ENCODE peak calls at places on chromosomes 6 and 20, in five cellular contexts. One of them, this sample, is unnamed.

GRCh38 chr6:143141442-143141841 is 80.8 kb downstream of the AIG1 start:
- DNase-seq in fibroblast of lung: no peak
- DNase-seq in ovary: no peak
- DNase-seq in mesothelial cell of epicardium: no peak
- DNase-seq in right atrium auricular region: no peak
- DNase-seq in this sample: no peak

GRCh38 chr20:43746344-43747137 is 19.7 kb upstream of the GTSF1L start:
- DNase-seq in ovary: no peak
- DNase-seq in fibroblast of lung: no peak
- DNase-seq in mesothelial cell of epicardium: no peak
- DNase-seq in right atrium auricular region: no peak
- DNase-seq in this sample: no peak

GRCh38 chr6:16146028-16146427 is 17.1 kb downstream of the MYLIP start:
- DNase-seq in ovary: no peak
- DNase-seq in right atrium auricular region: no peak
- DNase-seq in mesothelial cell of epicardium: no peak
- DNase-seq in fibroblast of lung: no peak
- DNase-seq in this sample: no peak

GRCh38 chr20:58610071-58610800 is 40.8 kb upstream of the STX16 start:
- DNase-seq in right atrium auricular region: no peak
- DNase-seq in mesothelial cell of epicardium: no peak
- DNase-seq in fibroblast of lung: no peak
- DNase-seq in ovary: no peak
- DNase-seq in this sample: no peak

GRCh38 chr6:169839029-169839481 is 87.6 kb downstream of the ERMARD start:
- DNase-seq in mesothelial cell of epicardium: peak
- DNase-seq in ovary: no peak
- DNase-seq in fibroblast of lung: no peak
- DNase-seq in right atrium auricular region: peak
- DNase-seq in this sample: no peak

GRCh38 chr6:134714679-134715078 is 235.2 kb downstream of the ALDH8A1 start:
- DNase-seq in ovary: no peak
- DNase-seq in mesothelial cell of epicardium: no peak
- DNase-seq in fibroblast of lung: peak
- DNase-seq in right atrium auricular region: no peak
- DNase-seq in this sample: no peak

GRCh38 chr20:1946762-1947534 is 46.9 kb downstream of the PDYN start:
- DNase-seq in ovary: peak
- DNase-seq in fibroblast of lung: peak
- DNase-seq in right atrium auricular region: peak
- DNase-seq in mesothelial cell of epicardium: peak
- DNase-seq in this sample: no peak

GRCh38 chr20:62732766-62733165 is 24.1 kb downstream of the NTSR1 start:
- DNase-seq in mesothelial cell of epicardium: no peak
- DNase-seq in right atrium auricular region: no peak
- DNase-seq in fibroblast of lung: no peak
- DNase-seq in ovary: no peak
- DNase-seq in this sample: no peak

GRCh38 chr20:36070451-36070850 is 84.1 kb upstream of the EPB41L1 start:
- DNase-seq in right atrium auricular region: no peak
- DNase-seq in fibroblast of lung: no peak
- DNase-seq in ovary: no peak
- DNase-seq in mesothelial cell of epicardium: no peak
- DNase-seq in this sample: no peak

GRCh38 chr6:160004018-160004417 is 35.1 kb downstream of the IGF2R start:
- DNase-seq in mesothelial cell of epicardium: no peak
- DNase-seq in right atrium auricular region: no peak
- DNase-seq in fibroblast of lung: no peak
- DNase-seq in ovary: no peak
- DNase-seq in this sample: no peak

GRCh38 chr6:165717732-165718465 is 54.9 kb upstream of the PDE10A start:
- DNase-seq in mesothelial cell of epicardium: no peak
- DNase-seq in fibroblast of lung: peak
- DNase-seq in right atrium auricular region: no peak
- DNase-seq in ovary: no peak
- DNase-seq in this sample: no peak

GRCh38 chr20:51431321-51431720 is 111.2 kb downstream of the NFATC2 start:
- DNase-seq in right atrium auricular region: no peak
- DNase-seq in mesothelial cell of epicardium: no peak
- DNase-seq in fibroblast of lung: no peak
- DNase-seq in ovary: no peak
- DNase-seq in this sample: no peak

GRCh38 chr20:15475483-15475882 is 1097.8 kb downstream of the KIF16B start:
- DNase-seq in mesothelial cell of epicardium: no peak
- DNase-seq in ovary: no peak
- DNase-seq in right atrium auricular region: no peak
- DNase-seq in fibroblast of lung: no peak
- DNase-seq in this sample: no peak

GRCh38 chr6:137724495-137725211 is 142.4 kb upstream of the TNFAIP3 start:
- DNase-seq in right atrium auricular region: peak
- DNase-seq in fibroblast of lung: no peak
- DNase-seq in mesothelial cell of epicardium: no peak
- DNase-seq in ovary: no peak
- DNase-seq in this sample: no peak

GRCh38 chr6:50236164-50236563 is 186.4 kb upstream of the DEFB112 start:
- DNase-seq in right atrium auricular region: no peak
- DNase-seq in fibroblast of lung: no peak
- DNase-seq in ovary: no peak
- DNase-seq in mesothelial cell of epicardium: no peak
- DNase-seq in this sample: no peak

GRCh38 chr6:161215193-161215592 is 58.7 kb downstream of the AGPAT4 start:
- DNase-seq in right atrium auricular region: no peak
- DNase-seq in fibroblast of lung: peak
- DNase-seq in ovary: no peak
- DNase-seq in mesothelial cell of epicardium: no peak
- DNase-seq in this sample: no peak

GRCh38 chr20:1465470-1466210 is 1.0 kb downstream of the NSFL1C start:
- DNase-seq in ovary: no peak
- DNase-seq in mesothelial cell of epicardium: no peak
- DNase-seq in right atrium auricular region: no peak
- DNase-seq in fibroblast of lung: no peak
- DNase-seq in this sample: no peak

GRCh38 chr6:66189915-66190314 is 482.9 kb upstream of the EYS start:
- DNase-seq in ovary: no peak
- DNase-seq in right atrium auricular region: no peak
- DNase-seq in mesothelial cell of epicardium: no peak
- DNase-seq in fibroblast of lung: no peak
- DNase-seq in this sample: no peak

GRCh38 chr20:53567379-53567778 is 26.3 kb downstream of the ZNF217 start:
- DNase-seq in fibroblast of lung: no peak
- DNase-seq in right atrium auricular region: no peak
- DNase-seq in mesothelial cell of epicardium: no peak
- DNase-seq in ovary: no peak
- DNase-seq in this sample: no peak

GRCh38 chr6:122730775-122731386 is 48.6 kb upstream of the FABP7 start:
- DNase-seq in ovary: no peak
- DNase-seq in fibroblast of lung: peak
- DNase-seq in mesothelial cell of epicardium: no peak
- DNase-seq in right atrium auricular region: no peak
- DNase-seq in this sample: no peak

GRCh38 chr20:34886122-34886521 is 9.7 kb downstream of the ACSS2 start:
- DNase-seq in fibroblast of lung: no peak
- DNase-seq in mesothelial cell of epicardium: no peak
- DNase-seq in right atrium auricular region: no peak
- DNase-seq in ovary: no peak
- DNase-seq in this sample: no peak

GRCh38 chr20:49346682-49347081 is 68.8 kb upstream of the ZNFX1 start:
- DNase-seq in fibroblast of lung: no peak
- DNase-seq in ovary: no peak
- DNase-seq in right atrium auricular region: no peak
- DNase-seq in mesothelial cell of epicardium: no peak
- DNase-seq in this sample: no peak

GRCh38 chr6:37088897-37089296 is 81.1 kb upstream of the PIM1 start:
- DNase-seq in fibroblast of lung: peak
- DNase-seq in mesothelial cell of epicardium: no peak
- DNase-seq in ovary: no peak
- DNase-seq in right atrium auricular region: no peak
- DNase-seq in this sample: no peak

GRCh38 chr6:10310826-10311225 is 104.0 kb downstream of the TFAP2A start:
- DNase-seq in right atrium auricular region: no peak
- DNase-seq in fibroblast of lung: no peak
- DNase-seq in ovary: no peak
- DNase-seq in mesothelial cell of epicardium: no peak
- DNase-seq in this sample: no peak

GRCh38 chr6:68226460-68226859 is 408.6 kb upstream of the ADGRB3 start:
- DNase-seq in ovary: no peak
- DNase-seq in fibroblast of lung: peak
- DNase-seq in right atrium auricular region: no peak
- DNase-seq in mesothelial cell of epicardium: no peak
- DNase-seq in this sample: no peak
- TF ChIP-seq CTCF in ovary: no peak
- TF ChIP-seq CTCF in fibroblast of lung: peak
- TF ChIP-seq CTCF in right atrium auricular region: no peak
- TF ChIP-seq CTCF in mesothelial cell of epicardium: peak
- TF ChIP-seq CTCF in this sample: peak

GRCh38 chr6:89242574-89243330 is 25.6 kb upstream of the GABRR1 start:
- DNase-seq in mesothelial cell of epicardium: no peak
- DNase-seq in right atrium auricular region: no peak
- DNase-seq in fibroblast of lung: peak
- DNase-seq in ovary: no peak
- DNase-seq in this sample: peak
- TF ChIP-seq CTCF in mesothelial cell of epicardium: peak
- TF ChIP-seq CTCF in right atrium auricular region: peak
- TF ChIP-seq CTCF in fibroblast of lung: peak
- TF ChIP-seq CTCF in ovary: no peak
- TF ChIP-seq CTCF in this sample: peak

GRCh38 chr20:16703570-16703969 is 26.3 kb upstream of the SNRPB2 start:
- DNase-seq in right atrium auricular region: no peak
- DNase-seq in fibroblast of lung: no peak
- DNase-seq in ovary: no peak
- DNase-seq in mesothelial cell of epicardium: no peak
- DNase-seq in this sample: no peak

GRCh38 chr20:16695633-16696032 is 34.2 kb upstream of the SNRPB2 start:
- DNase-seq in fibroblast of lung: no peak
- DNase-seq in right atrium auricular region: no peak
- DNase-seq in ovary: no peak
- DNase-seq in mesothelial cell of epicardium: no peak
- DNase-seq in this sample: no peak

GRCh38 chr20:16699287-16699686 is 30.5 kb upstream of the SNRPB2 start:
- DNase-seq in mesothelial cell of epicardium: no peak
- DNase-seq in ovary: no peak
- DNase-seq in fibroblast of lung: no peak
- DNase-seq in right atrium auricular region: no peak
- DNase-seq in this sample: no peak

GRCh38 chr20:16701296-16701695 is 28.5 kb upstream of the SNRPB2 start:
- DNase-seq in mesothelial cell of epicardium: no peak
- DNase-seq in ovary: no peak
- DNase-seq in fibroblast of lung: no peak
- DNase-seq in right atrium auricular region: no peak
- DNase-seq in this sample: no peak
- TF ChIP-seq CTCF in mesothelial cell of epicardium: no peak
- TF ChIP-seq CTCF in ovary: no peak
- TF ChIP-seq CTCF in fibroblast of lung: no peak
- TF ChIP-seq CTCF in right atrium auricular region: no peak
- TF ChIP-seq CTCF in this sample: peak

DNA sequence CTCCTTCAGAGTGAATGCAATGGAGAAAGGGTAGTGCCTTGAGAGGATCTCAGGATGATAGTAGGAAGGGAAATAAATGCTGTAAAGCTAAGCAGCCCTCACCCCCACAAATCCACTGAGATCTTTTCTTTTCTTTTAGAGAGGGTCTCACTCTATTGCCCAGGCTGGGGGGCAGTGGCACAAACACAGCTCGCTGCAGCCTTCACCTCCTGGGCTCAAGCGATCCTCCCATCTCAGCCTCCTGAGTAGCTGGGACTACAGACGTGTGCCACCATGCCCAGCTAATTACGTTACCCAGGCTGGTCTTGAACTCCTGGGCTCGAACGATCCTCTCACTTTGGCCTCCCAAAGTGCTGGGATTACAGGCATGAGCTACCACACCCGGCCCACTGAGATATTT is 16.0 kb upstream of the AVP start:
- DNase-seq in ovary: no peak
- DNase-seq in mesothelial cell of epicardium: no peak
- DNase-seq in right atrium auricular region: no peak
- DNase-seq in fibroblast of lung: no peak
- DNase-seq in this sample: no peak
- TF ChIP-seq CTCF in ovary: no peak
- TF ChIP-seq CTCF in mesothelial cell of epicardium: no peak
- TF ChIP-seq CTCF in right atrium auricular region: no peak
- TF ChIP-seq CTCF in fibroblast of lung: no peak
- TF ChIP-seq CTCF in this sample: no peak

DNA sequence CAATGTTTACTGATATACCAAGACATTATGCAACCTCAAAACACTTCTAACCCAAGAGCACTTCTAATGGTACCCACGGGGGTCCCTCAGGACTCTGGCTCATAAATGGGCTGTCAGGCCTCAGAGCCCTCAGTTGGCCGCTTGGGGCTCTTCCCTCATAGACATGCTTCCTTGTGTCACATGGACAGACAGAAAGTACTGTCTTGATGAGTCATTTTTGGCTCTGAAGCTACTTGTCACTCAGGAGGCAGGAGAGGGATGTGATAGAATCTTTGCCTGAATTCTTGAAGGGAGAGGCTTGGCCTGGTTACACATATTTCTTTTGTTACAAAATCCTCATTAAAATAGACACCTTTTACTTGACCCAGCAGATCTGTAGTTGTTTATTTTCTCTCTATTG is 15.1 kb upstream of the EDN1 start:
- DNase-seq in right atrium auricular region: no peak
- DNase-seq in fibroblast of lung: no peak
- DNase-seq in ovary: no peak
- DNase-seq in mesothelial cell of epicardium: no peak
- DNase-seq in this sample: no peak
- TF ChIP-seq CTCF in right atrium auricular region: no peak
- TF ChIP-seq CTCF in fibroblast of lung: no peak
- TF ChIP-seq CTCF in ovary: no peak
- TF ChIP-seq CTCF in mesothelial cell of epicardium: no peak
- TF ChIP-seq CTCF in this sample: no peak

This sample was measured in D721Med.